ENCODE peak calls at places on chromosome 2, in five cellular contexts. One of them, this sample, is unnamed.

GRCh38 chr2:88016948-88017779 is 817 bp upstream of the RNU2-63P start:
- DNase-seq in Jurkat, Clone E6-1: no peak
- DNase-seq in effector memory CD4-positive, alpha-beta T cell: peak; percentile 46
- DNase-seq in epithelial cell of esophagus: peak; percentile 74
- DNase-seq in fibroblast of lung: no peak
- DNase-seq in this sample: no peak

GRCh38 chr2:164621761-164622105 is 451 bp upstream of the GRB14 start:
- DNase-seq in fibroblast of lung: no peak
- DNase-seq in effector memory CD4-positive, alpha-beta T cell: no peak
- DNase-seq in Jurkat, Clone E6-1: no peak
- DNase-seq in epithelial cell of esophagus: no peak
- DNase-seq in this sample: no peak

GRCh38 chr2:207767461-207768167 is 2.1 kb downstream of the FZD5 start:
- DNase-seq in fibroblast of lung: peak; percentile 18
- DNase-seq in epithelial cell of esophagus: peak; percentile 78
- DNase-seq in effector memory CD4-positive, alpha-beta T cell: no peak
- DNase-seq in Jurkat, Clone E6-1: no peak
- DNase-seq in this sample: no peak

GRCh38 chr2:29689666-29690065 is 231.7 kb downstream of the ALK start:
- DNase-seq in effector memory CD4-positive, alpha-beta T cell: no peak
- DNase-seq in Jurkat, Clone E6-1: no peak
- DNase-seq in epithelial cell of esophagus: no peak
- DNase-seq in fibroblast of lung: no peak
- DNase-seq in this sample: no peak

GRCh38 chr2:152718909-152719645 is 657 bp downstream of the ARL6IP6 start:
- DNase-seq in effector memory CD4-positive, alpha-beta T cell: no peak
- DNase-seq in Jurkat, Clone E6-1: peak; percentile 14
- DNase-seq in epithelial cell of esophagus: peak; percentile 87
- DNase-seq in fibroblast of lung: peak; percentile 38
- DNase-seq in this sample: no peak

GRCh38 chr2:130795431-130795830 is 40.1 kb downstream of the AMER3 start:
- DNase-seq in effector memory CD4-positive, alpha-beta T cell: no peak
- DNase-seq in fibroblast of lung: no peak
- DNase-seq in Jurkat, Clone E6-1: no peak
- DNase-seq in epithelial cell of esophagus: peak; percentile 27
- DNase-seq in this sample: no peak

GRCh38 chr2:212032032-212032431 is 506.6 kb downstream of the ERBB4 start:
- DNase-seq in effector memory CD4-positive, alpha-beta T cell: no peak
- DNase-seq in fibroblast of lung: peak; percentile 66
- DNase-seq in Jurkat, Clone E6-1: no peak
- DNase-seq in epithelial cell of esophagus: peak; percentile 61
- DNase-seq in this sample: no peak

GRCh38 chr2:181163139-181163538 is 182.7 kb downstream of the UBE2E3 start:
- DNase-seq in Jurkat, Clone E6-1: no peak
- DNase-seq in epithelial cell of esophagus: no peak
- DNase-seq in effector memory CD4-positive, alpha-beta T cell: no peak
- DNase-seq in fibroblast of lung: no peak
- DNase-seq in this sample: no peak

GRCh38 chr2:109473616-109474318 is 140.0 kb downstream of the SEPTIN10 start:
- DNase-seq in Jurkat, Clone E6-1: no peak
- DNase-seq in fibroblast of lung: no peak
- DNase-seq in epithelial cell of esophagus: no peak
- DNase-seq in effector memory CD4-positive, alpha-beta T cell: no peak
- DNase-seq in this sample: no peak

GRCh38 chr2:163565192-163565591 is 170.6 kb downstream of the FIGN start:
- DNase-seq in Jurkat, Clone E6-1: no peak
- DNase-seq in epithelial cell of esophagus: peak; percentile 44
- DNase-seq in fibroblast of lung: no peak
- DNase-seq in effector memory CD4-positive, alpha-beta T cell: no peak
- DNase-seq in this sample: no peak

GRCh38 chr2:157229572-157229971 is 27.9 kb upstream of the GALNT5 start:
- DNase-seq in Jurkat, Clone E6-1: no peak
- DNase-seq in epithelial cell of esophagus: peak; percentile 19
- DNase-seq in effector memory CD4-positive, alpha-beta T cell: no peak
- DNase-seq in fibroblast of lung: peak; percentile 95
- DNase-seq in this sample: peak; percentile 58

GRCh38 chr2:233075141-233075965 is 15.2 kb downstream of the INPP5D start:
- DNase-seq in effector memory CD4-positive, alpha-beta T cell: no peak
- DNase-seq in epithelial cell of esophagus: no peak
- DNase-seq in fibroblast of lung: no peak
- DNase-seq in Jurkat, Clone E6-1: no peak
- DNase-seq in this sample: no peak

DNA sequence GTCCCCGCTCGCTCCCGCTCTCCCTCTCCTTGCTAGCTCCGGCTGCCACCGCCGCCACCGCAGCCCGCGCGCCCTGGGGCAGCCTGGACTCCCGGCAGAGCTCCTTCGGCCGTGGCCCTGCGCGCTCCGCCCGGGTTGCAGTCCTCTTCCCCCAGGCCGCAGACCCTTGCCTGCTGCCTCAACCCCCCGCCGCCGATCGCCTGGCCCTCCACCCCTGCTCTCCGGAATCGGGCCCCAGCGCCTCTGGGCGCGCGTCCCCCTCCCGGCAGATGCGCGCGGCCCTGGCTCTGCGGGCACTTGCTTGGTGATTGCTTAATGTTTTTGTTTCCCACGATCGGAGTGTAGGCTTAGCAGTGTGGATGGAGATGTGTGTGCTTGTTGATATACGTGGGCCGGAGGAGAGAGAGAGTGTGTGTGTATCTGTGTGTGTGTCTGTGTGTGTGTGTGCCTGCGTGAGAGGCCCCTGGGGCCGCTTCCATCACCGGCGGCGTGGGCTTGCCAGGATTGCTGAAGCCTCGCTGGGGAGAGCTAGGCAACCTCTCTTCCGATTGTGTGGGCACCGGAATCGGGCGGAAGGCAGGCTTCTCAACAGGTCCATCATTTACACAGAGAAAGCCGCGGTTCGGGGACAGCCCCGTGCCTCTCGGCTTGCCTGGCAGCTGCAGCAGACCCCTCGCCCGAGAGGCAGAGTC is 877 bp downstream of the INHBB start:
- DNase-seq in epithelial cell of esophagus: peak; percentile 42
- DNase-seq in effector memory CD4-positive, alpha-beta T cell: no peak
- DNase-seq in fibroblast of lung: peak; percentile 47
- DNase-seq in Jurkat, Clone E6-1: no peak
- DNase-seq in this sample: no peak
- H3K4me3 ChIP-seq in epithelial cell of esophagus: no peak overlapping the region
- H3K4me3 ChIP-seq in effector memory CD4-positive, alpha-beta T cell: peak overlapping the region; percentile 29
- H3K4me3 ChIP-seq in fibroblast of lung: no peak overlapping the region
- H3K4me3 ChIP-seq in Jurkat, Clone E6-1: no peak overlapping the region
- H3K4me3 ChIP-seq in this sample: no peak overlapping the region

GRCh38 chr2:27216416-27217137 is 592 bp upstream of the CAD start:
- DNase-seq in fibroblast of lung: no peak
- DNase-seq in epithelial cell of esophagus: no peak
- DNase-seq in effector memory CD4-positive, alpha-beta T cell: no peak
- DNase-seq in Jurkat, Clone E6-1: no peak
- DNase-seq in this sample: no peak
- H3K4me3 ChIP-seq in fibroblast of lung: peak overlapping the region; percentile 87
- H3K4me3 ChIP-seq in epithelial cell of esophagus: peak overlapping the region; percentile 80
- H3K4me3 ChIP-seq in effector memory CD4-positive, alpha-beta T cell: peak overlapping the region; percentile 76
- H3K4me3 ChIP-seq in Jurkat, Clone E6-1: peak overlapping the region; percentile 86
- H3K4me3 ChIP-seq in this sample: peak overlapping the region; percentile 48

DNA sequence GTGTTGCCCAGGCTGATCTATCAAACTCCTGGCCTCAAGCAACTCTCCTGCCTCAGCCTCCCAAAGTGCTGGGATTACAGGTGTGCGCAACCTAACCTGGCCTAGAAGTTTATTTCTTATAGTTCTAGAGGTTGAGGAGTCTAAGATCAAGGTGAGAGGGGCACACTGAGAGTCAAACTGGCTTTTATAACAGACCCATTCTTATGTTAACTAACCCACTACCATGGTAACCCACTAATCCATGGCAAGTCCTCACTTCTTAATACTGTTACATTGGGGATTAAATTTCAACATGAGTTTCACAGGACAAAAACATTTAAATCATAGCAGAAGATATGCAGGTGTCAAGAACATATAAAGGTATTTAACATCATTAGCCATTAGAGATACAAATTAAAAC is 50.6 kb downstream of the MDH1 start:
- DNase-seq in Jurkat, Clone E6-1: no peak
- DNase-seq in effector memory CD4-positive, alpha-beta T cell: no peak
- DNase-seq in epithelial cell of esophagus: no peak
- DNase-seq in fibroblast of lung: no peak
- DNase-seq in this sample: no peak
- H3K4me3 ChIP-seq in Jurkat, Clone E6-1: no peak overlapping the region
- H3K4me3 ChIP-seq in effector memory CD4-positive, alpha-beta T cell: no peak overlapping the region
- H3K4me3 ChIP-seq in epithelial cell of esophagus: no peak overlapping the region
- H3K4me3 ChIP-seq in fibroblast of lung: no peak overlapping the region
- H3K4me3 ChIP-seq in this sample: no peak overlapping the region

GRCh38 chr2:203016716-203017115 is 2.0 kb downstream of the NBEAL1 start:
- DNase-seq in effector memory CD4-positive, alpha-beta T cell: no peak
- DNase-seq in epithelial cell of esophagus: peak; percentile 10
- DNase-seq in fibroblast of lung: no peak
- DNase-seq in Jurkat, Clone E6-1: no peak
- DNase-seq in this sample: no peak

GRCh38 chr2:203014456-203015199 is at the start of gene NBEAL1:
- DNase-seq in fibroblast of lung: peak; percentile 100
- DNase-seq in epithelial cell of esophagus: peak; percentile 98
- DNase-seq in effector memory CD4-positive, alpha-beta T cell: peak; percentile 97
- DNase-seq in Jurkat, Clone E6-1: peak; percentile 88
- DNase-seq in this sample: peak; percentile 99

GRCh38 chr2:203019142-203019541 is 4.5 kb downstream of the NBEAL1 start:
- DNase-seq in epithelial cell of esophagus: no peak
- DNase-seq in Jurkat, Clone E6-1: no peak
- DNase-seq in fibroblast of lung: no peak
- DNase-seq in effector memory CD4-positive, alpha-beta T cell: no peak
- DNase-seq in this sample: no peak

GRCh38 chr2:203021986-203022385 is 7.3 kb downstream of the NBEAL1 start:
- DNase-seq in effector memory CD4-positive, alpha-beta T cell: no peak
- DNase-seq in fibroblast of lung: no peak
- DNase-seq in Jurkat, Clone E6-1: no peak
- DNase-seq in epithelial cell of esophagus: no peak
- DNase-seq in this sample: no peak

GRCh38 chr2:203018181-203018580 is 3.5 kb downstream of the NBEAL1 start:
- DNase-seq in effector memory CD4-positive, alpha-beta T cell: no peak
- DNase-seq in Jurkat, Clone E6-1: no peak
- DNase-seq in fibroblast of lung: peak; percentile 47
- DNase-seq in epithelial cell of esophagus: peak; percentile 20
- DNase-seq in this sample: no peak
- H3K4me3 ChIP-seq in effector memory CD4-positive, alpha-beta T cell: no peak overlapping the region
- H3K4me3 ChIP-seq in Jurkat, Clone E6-1: no peak overlapping the region
- H3K4me3 ChIP-seq in fibroblast of lung: peak overlapping the region; percentile 95
- H3K4me3 ChIP-seq in epithelial cell of esophagus: peak overlapping the region; percentile 92
- H3K4me3 ChIP-seq in this sample: peak overlapping the region; percentile 55

DNA sequence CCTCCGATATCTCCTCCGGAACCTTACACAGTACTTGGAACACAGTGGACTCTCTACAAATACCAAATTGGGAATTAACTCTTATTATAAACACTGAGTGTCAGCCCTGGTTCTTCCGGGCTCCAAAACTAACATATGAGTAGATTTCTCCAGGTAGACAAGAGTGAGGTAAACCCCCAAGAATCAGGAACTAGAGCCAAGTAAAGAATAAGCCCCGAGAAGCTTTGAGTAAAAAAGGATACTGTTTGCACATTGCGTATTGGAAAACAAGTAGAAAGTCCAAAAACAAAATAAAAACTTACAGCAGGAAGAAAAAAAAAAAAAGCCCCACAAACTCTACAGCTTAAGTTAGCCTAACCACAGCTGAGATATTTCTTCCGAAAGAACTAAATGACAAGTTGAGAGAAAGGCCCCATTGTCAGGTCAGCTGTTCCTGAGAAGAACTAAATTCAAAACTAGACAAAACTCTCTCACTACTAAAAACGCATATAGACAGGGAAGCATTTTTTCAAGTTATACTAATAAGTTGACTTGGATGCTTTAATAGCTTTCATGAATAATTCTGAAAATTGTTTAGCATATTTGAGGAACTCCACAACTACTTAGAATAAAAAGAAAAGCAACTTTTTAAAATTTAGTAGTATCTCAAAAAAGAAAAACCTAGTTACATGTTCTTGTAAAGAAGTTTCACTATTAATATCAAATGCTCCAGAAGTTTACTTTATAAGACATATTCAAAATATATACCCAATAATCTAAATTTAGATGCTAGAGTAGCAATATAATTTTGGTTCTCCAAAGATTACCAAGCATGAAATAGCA is 4.3 kb upstream of the HAAO start:
- DNase-seq in Jurkat, Clone E6-1: no peak
- DNase-seq in epithelial cell of esophagus: no peak
- DNase-seq in fibroblast of lung: no peak
- DNase-seq in effector memory CD4-positive, alpha-beta T cell: no peak
- DNase-seq in this sample: no peak
- H3K4me3 ChIP-seq in Jurkat, Clone E6-1: no peak overlapping the region
- H3K4me3 ChIP-seq in epithelial cell of esophagus: no peak overlapping the region
- H3K4me3 ChIP-seq in fibroblast of lung: no peak overlapping the region
- H3K4me3 ChIP-seq in effector memory CD4-positive, alpha-beta T cell: no peak overlapping the region
- H3K4me3 ChIP-seq in this sample: no peak overlapping the region

GRCh38 chr2:173327421-173327820 is 27.3 kb upstream of the CDCA7 start:
- DNase-seq in effector memory CD4-positive, alpha-beta T cell: no peak
- DNase-seq in fibroblast of lung: no peak
- DNase-seq in epithelial cell of esophagus: no peak
- DNase-seq in Jurkat, Clone E6-1: no peak
- DNase-seq in this sample: no peak

GRCh38 chr2:173323371-173323770 is 31.3 kb upstream of the CDCA7 start:
- DNase-seq in epithelial cell of esophagus: no peak
- DNase-seq in Jurkat, Clone E6-1: no peak
- DNase-seq in fibroblast of lung: no peak
- DNase-seq in effector memory CD4-positive, alpha-beta T cell: no peak
- DNase-seq in this sample: no peak

DNA sequence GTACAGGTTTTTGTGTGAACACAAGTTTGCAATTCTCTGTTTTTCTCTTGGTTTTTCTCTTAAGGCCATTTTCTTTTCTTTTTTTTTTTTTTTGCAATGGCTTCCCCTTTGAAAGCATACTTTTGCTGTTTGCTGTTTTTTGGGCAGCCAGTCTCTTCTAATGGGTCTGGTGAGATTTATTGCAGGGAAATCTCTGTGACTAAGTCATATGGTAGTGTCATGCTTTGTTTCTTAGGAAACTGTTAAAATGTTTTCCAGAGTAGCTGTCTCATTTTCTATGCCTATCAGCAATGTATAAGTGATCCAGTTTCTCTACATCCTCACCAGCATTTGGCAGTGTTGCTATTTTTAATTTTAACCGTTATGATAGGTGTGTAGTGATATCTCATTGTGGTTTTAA is 27.9 kb upstream of the CDCA7 start:
- DNase-seq in fibroblast of lung: no peak
- DNase-seq in epithelial cell of esophagus: no peak
- DNase-seq in effector memory CD4-positive, alpha-beta T cell: no peak
- DNase-seq in Jurkat, Clone E6-1: no peak
- DNase-seq in this sample: no peak
- H3K4me3 ChIP-seq in fibroblast of lung: no peak overlapping the region
- H3K4me3 ChIP-seq in epithelial cell of esophagus: no peak overlapping the region
- H3K4me3 ChIP-seq in effector memory CD4-positive, alpha-beta T cell: no peak overlapping the region
- H3K4me3 ChIP-seq in Jurkat, Clone E6-1: no peak overlapping the region
- H3K4me3 ChIP-seq in this sample: no peak overlapping the region

DNA sequence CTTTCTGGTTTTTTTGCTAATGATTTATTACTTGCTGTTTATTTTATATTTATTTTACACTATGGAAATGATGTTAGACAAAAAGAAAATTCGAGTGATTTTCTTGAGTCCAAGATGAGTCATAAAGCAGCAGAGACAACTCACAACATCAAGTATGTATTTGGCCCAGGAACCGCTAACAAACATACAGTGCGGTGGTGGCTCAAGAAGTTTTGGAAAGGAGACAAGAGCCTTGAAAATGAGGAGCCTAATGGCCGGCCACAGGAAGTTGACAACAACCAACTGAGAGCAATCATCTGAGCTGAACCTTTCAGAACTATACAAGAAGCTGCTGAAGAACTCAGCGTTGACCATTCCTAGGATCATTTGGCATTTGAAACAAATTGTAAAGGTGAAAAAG is 594.1 kb downstream of the SATB2 start:
- DNase-seq in epithelial cell of esophagus: no peak
- DNase-seq in fibroblast of lung: peak; percentile 61
- DNase-seq in Jurkat, Clone E6-1: no peak
- DNase-seq in effector memory CD4-positive, alpha-beta T cell: no peak
- DNase-seq in this sample: no peak
- H3K4me3 ChIP-seq in epithelial cell of esophagus: no peak overlapping the region
- H3K4me3 ChIP-seq in fibroblast of lung: no peak overlapping the region
- H3K4me3 ChIP-seq in Jurkat, Clone E6-1: no peak overlapping the region
- H3K4me3 ChIP-seq in effector memory CD4-positive, alpha-beta T cell: no peak overlapping the region
- H3K4me3 ChIP-seq in this sample: no peak overlapping the region

This sample was measured in AG04450.